ENCODE peak calls at places on chromosome 15, in five cellular contexts. B is HAP-1, W is lung, H is esophagus muscularis mucosa, O is keratinocyte. X is an unnamed sample. For H3K4me1, the result is how much of the 10 kb centered on the place peaks cover.

GRCh38 chr15:62413147-62413546 is 248.1 kb upstream of the C2CD4B start:
- DNase-seq in H (no peak), B (no peak), W (no peak), O (no peak), X (no peak)

GRCh38 chr15:81108427-81108826 is 25.6 kb upstream of the CFAP161 start:
- DNase-seq in H (no peak), W (no peak), B (peak), O (no peak), X (no peak)

GRCh38 chr15:35289029-35289617 is 204.0 kb upstream of the NANOGP8 start:
- DNase-seq in W (no peak), B (peak), O (no peak), H (no peak), X (no peak)

GRCh38 chr15:36106640-36107335 is 472.6 kb upstream of the CDIN1 start:
- DNase-seq in H (no peak), O (no peak), W (no peak), B (no peak), X (no peak)

GRCh38 chr15:96692826-96693225 is 362.3 kb downstream of the NR2F2 start:
- DNase-seq in O (no peak), B (no peak), H (no peak), W (no peak), X (no peak)

GRCh38 chr15:78775472-78775871 is 35.8 kb downstream of the ADAMTS7 start:
- DNase-seq in H (no peak), B (no peak), O (no peak), W (no peak), X (no peak)

GRCh38 chr15:31440754-31441298 is 114.2 kb downstream of the KLF13 start:
- DNase-seq in O (no peak), W (no peak), H (no peak), B (no peak), X (peak)

GRCh38 chr15:80494311-80494710 is 90.1 kb downstream of the ARNT2 start:
- DNase-seq in H (no peak), O (peak), B (no peak), W (no peak), X (no peak)

GRCh38 chr15:80497221-80497620 is 93.0 kb downstream of the ARNT2 start:
- DNase-seq in B (no peak), W (no peak), H (peak), O (no peak), X (no peak)

GRCh38 chr15:67190813-67191212 is 63.6 kb downstream of the AAGAB start:
- DNase-seq in O (no peak), H (no peak), B (no peak), W (no peak), X (no peak)

GRCh38 chr15:80188293-80188692 is 35.5 kb downstream of the FAH start:
- DNase-seq in W (no peak), O (no peak), H (no peak), B (no peak), X (no peak)

GRCh38 chr15:58383876-58384275 is 47.9 kb upstream of the LIPC start:
- DNase-seq in H (no peak), W (no peak), B (no peak), O (no peak), X (no peak)

GRCh38 chr15:39454189-39454986 is 126.5 kb upstream of the THBS1 start:
- DNase-seq in H (no peak), O (no peak), B (no peak), W (no peak), X (no peak)

GRCh38 chr15:51094606-51095569 is at the start of gene TNFAIP8L3:
- DNase-seq in B (peak), H (peak), W (peak), O (no peak), X (peak)
- H3K4me1 ChIP-seq in B (under half), H (under half), W (under half), O (under half), X (under half)

GRCh38 chr15:76930831-76931396 is 635 bp upstream of the RCN2 start:
- DNase-seq in W (no peak), B (no peak), H (no peak), O (no peak), X (no peak)
- H3K4me1 ChIP-seq in W (under half), B (under half), H (under half), O (under half), X (under half)

GRCh38 chr15:89129123-89129815 is 41.0 kb downstream of the ABHD2 start:
- DNase-seq in H (no peak), B (peak), O (no peak), W (no peak), X (peak)
- H3K4me1 ChIP-seq in H (under half), B (under half), O (under half), W (under half), X (under half)

GRCh38 chr15:70086636-70087035 is 11.1 kb downstream of the TLE3 start:
- DNase-seq in O (no peak), B (no peak), H (no peak), W (no peak), X (no peak)

GRCh38 chr15:70088887-70089691 is 8.6 kb downstream of the TLE3 start:
- DNase-seq in W (no peak), O (no peak), B (no peak), H (no peak), X (no peak)

GRCh38 chr15:70087708-70088352 is 9.9 kb downstream of the TLE3 start:
- DNase-seq in B (no peak), O (no peak), W (no peak), H (no peak), X (no peak)

GRCh38 chr15:70089692-70089971 is 8.1 kb downstream of the TLE3 start:
- DNase-seq in O (no peak), B (no peak), W (no peak), H (no peak), X (no peak)

DNA sequence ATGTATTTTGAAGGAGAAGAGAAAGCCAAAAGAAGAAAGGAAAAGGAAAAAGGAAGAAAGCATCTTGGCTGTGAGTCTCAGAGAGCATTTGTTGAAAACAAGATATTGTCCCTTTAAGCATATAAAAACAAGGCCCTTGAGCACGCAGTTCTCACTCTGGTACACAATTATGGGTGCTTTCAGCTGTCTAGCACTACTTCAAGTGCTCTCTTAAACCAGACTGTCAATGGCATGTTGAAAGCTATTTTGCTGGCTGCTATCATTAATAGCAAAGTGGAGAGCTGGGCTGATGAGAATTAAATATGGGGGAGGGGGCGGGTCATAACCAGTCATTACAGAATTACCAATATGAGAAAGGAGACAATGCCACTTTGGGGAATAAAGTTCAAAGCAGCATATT is 9.3 kb downstream of the TLE3 start:
- DNase-seq in H (no peak), O (no peak), W (no peak), B (no peak), X (no peak)
- H3K4me1 ChIP-seq in H (under half), O (under half), W (under half), B (under half), X (half or more)

DNA sequence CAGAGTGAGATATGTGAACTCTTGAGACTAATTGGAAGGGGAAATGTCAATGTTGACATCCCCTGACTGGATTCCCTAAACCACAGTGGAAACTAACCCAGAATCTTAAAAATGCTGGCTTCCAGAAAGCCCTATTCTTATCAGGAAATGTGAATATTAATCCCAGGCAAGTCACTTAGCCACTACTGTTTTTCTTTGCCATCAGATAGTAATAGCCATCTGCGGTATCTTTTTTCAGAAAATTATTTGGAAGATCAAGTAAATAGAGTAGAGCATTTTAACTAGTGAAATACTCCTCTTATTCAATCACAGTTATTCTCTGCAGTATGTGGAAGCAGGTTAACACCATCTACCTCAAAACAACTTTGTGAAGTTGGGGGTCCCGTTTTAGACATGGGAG is 318.9 kb downstream of the RORA start:
- DNase-seq in W (no peak), H (no peak), O (no peak), B (no peak), X (no peak)
- H3K4me1 ChIP-seq in W (under half), H (under half), O (under half), B (under half), X (under half)

GRCh38 chr15:98855067-98855814 is 152.4 kb downstream of the PGPEP1L start:
- DNase-seq in O (no peak), W (no peak), H (no peak), B (no peak), X (no peak)
- H3K4me1 ChIP-seq in O (half or more), W (under half), H (half or more), B (under half), X (under half)

GRCh38 chr15:100895721-100896120 is 16.1 kb downstream of the ALDH1A3 start:
- DNase-seq in H (no peak), B (no peak), W (no peak), O (no peak), X (no peak)
- H3K4me1 ChIP-seq in H (under half), B (under half), W (under half), O (under half), X (under half)

GRCh38 chr15:75646112-75646943 is 1.4 kb upstream of the SNX33 start:
- DNase-seq in B (no peak), O (no peak), H (no peak), W (no peak), X (no peak)

GRCh38 chr15:75649045-75649761 is 1.5 kb downstream of the SNX33 start:
- DNase-seq in W (no peak), O (no peak), B (no peak), H (no peak), X (no peak)

GRCh38 chr15:75648156-75649000 is 666 bp downstream of the SNX33 start:
- DNase-seq in O (no peak), H (no peak), B (peak), W (peak), X (peak)

GRCh38 chr15:75646944-75647364 is 758 bp upstream of the SNX33 start:
- DNase-seq in W (no peak), H (no peak), B (peak), O (no peak), X (peak)

GRCh38 chr15:75647370-75648155 is at the start of gene SNX33:
- DNase-seq in H (no peak), B (peak), W (peak), O (no peak), X (peak)
- H3K4me1 ChIP-seq in H (under half), B (under half), W (under half), O (under half), X (under half)

GRCh38 chr15:74134387-74135027 is 4.1 kb downstream of the ISLR2 start:
- DNase-seq in O (no peak), B (no peak), W (no peak), H (no peak), X (peak)

GRCh38 chr15:74135041-74135565 is 4.7 kb downstream of the ISLR2 start:
- DNase-seq in O (no peak), H (no peak), B (no peak), W (no peak), X (no peak)

GRCh38 chr15:74137544-74137920 is 7.1 kb downstream of the ISLR2 start:
- DNase-seq in H (no peak), W (no peak), B (no peak), O (no peak), X (no peak)

GRCh38 chr15:74138642-74139041 is 8.3 kb downstream of the ISLR2 start:
- DNase-seq in W (no peak), H (no peak), B (no peak), O (no peak), X (no peak)

DNA sequence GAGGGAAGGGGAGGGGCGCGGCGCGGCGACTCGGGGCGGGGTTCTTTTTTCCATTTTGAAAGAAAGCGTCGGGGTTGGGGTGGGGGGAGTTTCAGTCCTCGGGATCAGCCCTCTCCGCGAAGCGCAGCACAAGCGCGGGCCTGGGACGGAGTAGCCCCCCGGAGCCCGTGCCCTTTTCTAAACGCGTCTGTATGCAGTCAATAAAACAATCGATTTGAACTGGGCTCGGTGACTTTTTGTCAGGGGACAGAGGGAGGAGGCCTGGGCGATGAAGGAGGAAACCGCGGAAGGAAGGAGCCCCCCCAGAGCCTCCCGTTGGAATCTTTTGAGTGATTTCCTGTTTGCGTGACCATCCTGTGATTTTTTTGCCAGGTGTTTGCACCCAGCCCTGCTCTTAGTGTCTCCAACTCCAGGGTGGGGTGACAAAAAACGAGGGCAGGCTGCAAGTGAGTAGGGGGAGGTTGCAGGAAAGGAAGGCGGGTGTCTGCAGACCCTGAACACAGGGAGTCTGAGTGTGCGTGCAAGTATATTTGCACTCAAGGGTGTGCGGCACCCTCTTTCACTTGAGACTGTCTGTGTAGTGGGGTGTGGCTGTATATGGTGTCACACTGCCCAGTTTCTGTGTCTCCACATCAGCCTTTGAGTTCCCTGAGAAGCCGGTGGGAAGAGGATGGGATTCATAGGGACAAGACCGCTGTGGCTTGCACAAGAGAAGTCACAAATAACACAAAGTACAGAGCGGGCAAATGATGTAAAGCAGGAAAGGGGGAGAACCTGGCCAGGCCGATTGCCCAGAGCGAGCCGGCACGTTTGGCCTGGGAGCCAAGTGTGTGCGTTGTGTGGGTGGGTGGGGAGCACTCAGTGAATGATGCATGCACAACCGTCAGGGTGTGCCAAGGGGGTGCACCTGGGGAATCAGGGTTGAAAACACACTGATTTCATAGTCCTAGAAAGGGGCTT is 6.5 kb downstream of the ISLR2 start:
- DNase-seq in O (no peak), H (no peak), B (no peak), W (no peak), X (no peak)
- H3K4me1 ChIP-seq in O (under half), H (under half), B (under half), W (under half), X (under half)

DNA sequence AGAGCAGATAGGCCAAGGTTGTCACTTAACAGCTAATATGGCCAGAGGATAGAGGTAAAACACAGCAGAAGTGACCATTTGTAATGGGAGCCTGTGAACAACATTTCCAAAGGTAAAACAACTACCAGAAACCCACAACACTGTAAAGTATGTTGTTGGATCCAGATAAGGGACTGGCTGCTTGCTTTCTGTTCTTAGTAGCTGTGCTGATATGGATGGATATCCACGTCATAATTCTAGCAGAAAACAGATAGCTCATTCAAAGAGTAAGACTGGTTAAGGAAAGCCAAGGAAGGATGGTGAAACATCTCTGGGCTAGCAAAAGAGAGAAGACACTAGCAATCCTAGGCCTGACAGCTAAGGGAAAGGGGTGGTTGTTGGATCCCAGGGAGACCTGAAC is 36.9 kb upstream of the SPRED1 start:
- DNase-seq in H (no peak), B (no peak), W (no peak), O (no peak), X (no peak)
- H3K4me1 ChIP-seq in H (under half), B (under half), W (under half), O (under half), X (under half)

X was measured in transverse colon.